ENCODE peak calls at places on chromosomes 3 and 15, in seven cellular contexts. M is tibial nerve, W is lower lobe of right lung, I is upper lobe of left lung, E is uterus, U is thoracic aorta, O is psoas muscle. T is an unnamed sample.
A peak's percentile ranks its signal among the peaks of the same experiment; 100 is the strongest.

GRCh38 chr3:45092132-45093031 is 53.8 kb downstream of the CDCP1 start:
- DNase-seq in M (no peak), W (no peak), I (peak; percentile 9), E (peak; percentile 65), U (no peak), O (no peak), T (peak; percentile 66)

GRCh38 chr3:100912571-100912970 is 80.7 kb downstream of the ABI3BP start:
- DNase-seq in M (no peak), W (no peak), I (no peak), E (no peak), U (no peak), O (no peak), T (no peak)

GRCh38 chr15:39461536-39462140 is 119.2 kb upstream of the THBS1 start:
- DNase-seq in M (no peak), W (no peak), I (no peak), E (peak; percentile 78), U (no peak), O (peak; percentile 71), T (no peak)

GRCh38 chr15:66845266-66845785 is 143.3 kb downstream of the SMAD6 start:
- DNase-seq in M (no peak), W (peak; percentile 22), I (no peak), E (no peak), U (no peak), O (no peak), T (no peak)

GRCh38 chr3:53163459-53164387 is 2.7 kb downstream of the PRKCD start:
- DNase-seq in M (no peak), W (no peak), I (no peak), E (no peak), U (no peak), O (no peak), T (no peak)

GRCh38 chr3:183082355-183082915 is 16.9 kb downstream of the MCCC1 start:
- DNase-seq in M (no peak), W (peak; percentile 69), I (peak; percentile 40), E (no peak), U (no peak), O (no peak), T (no peak)

GRCh38 chr3:133821767-133822638 is 16.4 kb downstream of the SRPRB start:
- DNase-seq in M (peak; percentile 57), W (no peak), I (no peak), E (peak; percentile 44), U (peak; percentile 43), O (peak; percentile 79), T (no peak)

GRCh38 chr3:195574497-195575304 is 9.0 kb downstream of the APOD start:
- DNase-seq in M (no peak), W (no peak), I (no peak), E (no peak), U (no peak), O (no peak), T (no peak)

GRCh38 chr3:133387341-133387740 is 12.5 kb upstream of the BFSP2 start:
- DNase-seq in M (no peak), W (no peak), I (no peak), E (no peak), U (no peak), O (no peak), T (no peak)

GRCh38 chr15:76393614-76394013 is 57.0 kb downstream of the ISL2 start:
- DNase-seq in M (no peak), W (no peak), I (no peak), E (no peak), U (no peak), O (no peak), T (no peak)

GRCh38 chr3:186022931-186023330 is 85.1 kb upstream of the TRA2B start:
- DNase-seq in M (no peak), W (no peak), I (no peak), E (no peak), U (no peak), O (no peak), T (no peak)

GRCh38 chr15:45399381-45400212 is 21.3 kb upstream of the GATM start:
- DNase-seq in M (no peak), W (no peak), I (no peak), E (no peak), U (no peak), O (no peak), T (no peak)

GRCh38 chr3:23884481-23884880 is 32.3 kb downstream of the NKIRAS1 start:
- DNase-seq in M (no peak), W (no peak), I (no peak), E (no peak), U (no peak), O (no peak), T (no peak)

GRCh38 chr3:126986001-126986400 is 3.1 kb downstream of the PLXNA1 start:
- DNase-seq in M (no peak), W (no peak), I (no peak), E (no peak), U (no peak), O (no peak), T (no peak)

GRCh38 chr3:126987129-126987528 is 4.2 kb downstream of the PLXNA1 start:
- DNase-seq in M (no peak), W (no peak), I (peak; percentile 19), E (no peak), U (no peak), O (no peak), T (no peak)

GRCh38 chr3:126983653-126984390 is 907 bp downstream of the PLXNA1 start:
- DNase-seq in M (no peak), W (no peak), I (peak; percentile 89), E (peak; percentile 45), U (no peak), O (no peak), T (no peak)

GRCh38 chr3:126984391-126985142 is 1.7 kb downstream of the PLXNA1 start:
- DNase-seq in M (no peak), W (no peak), I (peak; percentile 51), E (no peak), U (no peak), O (no peak), T (no peak)

GRCh38 chr3:126985143-126985985 is 2.4 kb downstream of the PLXNA1 start:
- DNase-seq in M (no peak), W (no peak), I (peak; percentile 40), E (no peak), U (no peak), O (no peak), T (no peak)
- H3K4me3 ChIP-seq in M (peak overlapping the region; percentile 69), W (peak overlapping the region; percentile 66), I (no peak overlapping the region), E (no peak overlapping the region), U (peak overlapping the region; percentile 97), O (no peak overlapping the region), T (no peak overlapping the region)

GRCh38 chr3:48782046-48782445 is 65.0 kb upstream of the IP6K2 start:
- DNase-seq in M (no peak), W (no peak), I (no peak), E (no peak), U (no peak), O (no peak), T (no peak)

DNA sequence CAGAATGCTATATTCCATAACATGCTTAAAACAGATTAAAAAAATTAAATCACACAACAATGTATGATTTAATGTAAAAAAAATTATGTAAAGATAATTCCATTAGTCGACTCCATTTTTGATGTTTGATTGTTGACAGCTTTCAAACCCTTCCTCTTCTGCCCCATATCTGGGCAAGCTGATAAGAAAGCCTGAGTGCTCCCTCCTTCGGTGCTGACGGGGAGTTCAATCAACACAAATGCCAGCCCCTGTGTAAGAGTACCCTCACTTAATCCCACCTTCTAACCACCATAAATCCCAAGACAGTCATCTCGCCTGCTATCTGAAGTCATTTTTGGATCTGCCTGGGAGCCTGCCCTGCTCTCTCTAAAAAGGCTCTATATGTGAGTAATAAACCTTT is 59.8 kb upstream of the IP6K2 start:
- DNase-seq in M (no peak), W (no peak), I (no peak), E (no peak), U (no peak), O (no peak), T (no peak)
- H3K36me3 ChIP-seq in M (peaks cover 72% of the 10 kb centered on the region), W (peaks cover 58% of the 10 kb centered on the region), I (peaks cover 35% of the 10 kb centered on the region), E (no peaks in the 10 kb centered on the region), U (peaks cover 16% of the 10 kb centered on the region), O (peaks cover 3% of the 10 kb centered on the region), T (no peaks in the 10 kb centered on the region)

GRCh38 chr3:148816971-148817519 is 10.6 kb upstream of the CPB1 start:
- DNase-seq in M (no peak), W (no peak), I (no peak), E (no peak), U (no peak), O (no peak), T (no peak)

GRCh38 chr3:148815736-148816135 is 11.9 kb upstream of the CPB1 start:
- DNase-seq in M (no peak), W (no peak), I (no peak), E (no peak), U (no peak), O (no peak), T (no peak)

GRCh38 chr3:148809835-148810234 is 17.8 kb upstream of the CPB1 start:
- DNase-seq in M (no peak), W (no peak), I (no peak), E (no peak), U (no peak), O (no peak), T (no peak)

GRCh38 chr3:148816427-148816826 is 11.2 kb upstream of the CPB1 start:
- DNase-seq in M (no peak), W (no peak), I (no peak), E (no peak), U (no peak), O (no peak), T (no peak)

DNA sequence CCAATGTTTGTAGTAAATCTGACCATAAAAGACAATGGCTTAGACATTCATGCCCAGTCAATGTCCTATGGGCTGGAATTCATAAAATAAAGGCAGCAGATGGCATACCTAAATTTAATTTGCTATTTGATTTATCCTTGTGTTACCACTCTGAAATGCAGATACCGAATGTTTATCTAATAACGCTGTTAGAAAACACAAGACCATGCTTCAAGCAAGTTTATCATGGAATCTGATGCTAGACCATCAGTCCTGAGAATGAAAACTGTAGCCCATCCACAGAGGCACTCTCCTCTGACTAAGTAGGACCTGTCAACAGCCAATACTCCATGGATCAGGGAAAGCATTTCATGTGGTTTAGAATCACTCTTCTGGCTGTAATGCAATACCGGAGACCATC is 12.3 kb upstream of the CPB1 start:
- DNase-seq in M (no peak), W (no peak), I (no peak), E (no peak), U (no peak), O (no peak), T (no peak)
- TF ChIP-seq CTCF in M (no peak), W (no peak), I (no peak), E (no peak), U (no peak), O (no peak), T (no peak)

DNA sequence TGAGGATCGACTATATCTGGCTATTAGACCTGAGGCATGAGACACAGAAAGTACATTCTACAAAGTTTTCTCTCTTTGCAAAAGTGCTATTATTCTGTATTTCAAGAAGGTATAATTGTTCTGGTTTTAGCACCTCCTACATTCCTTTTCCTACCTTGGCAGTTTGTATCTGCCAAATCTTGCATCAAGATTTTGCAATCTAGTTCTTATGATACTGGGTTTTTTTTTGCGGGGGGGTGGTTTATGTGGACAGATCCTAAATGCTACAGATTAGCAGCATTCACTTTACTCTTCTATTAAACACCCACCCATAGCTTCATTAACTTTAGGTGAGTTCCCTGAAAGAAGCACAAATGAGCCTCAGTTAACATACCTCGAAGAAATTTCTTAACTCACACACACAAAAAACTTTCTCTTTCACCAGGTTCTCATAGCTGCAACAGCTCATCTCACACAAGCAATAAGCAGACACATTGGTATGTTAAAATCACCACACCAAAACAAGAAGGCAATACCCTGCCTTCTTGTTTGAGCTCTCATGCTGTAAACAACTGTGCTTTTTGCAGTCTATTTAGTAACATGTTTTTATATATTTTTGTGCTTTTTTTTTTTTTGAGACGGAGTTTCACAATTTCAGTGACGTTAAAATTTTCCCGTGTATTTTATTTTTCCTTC is 73.0 kb upstream of the VGLL4 start:
- DNase-seq in M (no peak), W (no peak), I (no peak), E (no peak), U (no peak), O (no peak), T (no peak)
- H3K4me3 ChIP-seq in M (no peak overlapping the region), W (no peak overlapping the region), I (no peak overlapping the region), E (no peak overlapping the region), U (peak overlapping the region; percentile 94), O (no peak overlapping the region), T (no peak overlapping the region)